ENCODE peak calls at places on chromosomes 13 and 19, in five cellular contexts. V, J, E, H and O are unnamed samples. For H3K27me3, the result is how much of the 10 kb centered on the place peaks cover.

GRCh38 chr13:47457631-47458030 is 543.4 kb downstream of the SUCLA2 start:
- DNase-seq in V (no peak), J (no peak), E (no peak), H (no peak), O (no peak)

GRCh38 chr19:41601771-41602170 is 25.1 kb downstream of the CEACAM4 start:
- DNase-seq in V (no peak), J (no peak), E (no peak), H (no peak), O (no peak)

GRCh38 chr13:37058801-37059135 is 720 bp downstream of the SUPT20H start:
- DNase-seq in V (no peak), J (peak), E (peak), H (peak), O (no peak)

GRCh38 chr13:106100261-106100919 is 435.1 kb downstream of the EFNB2 start:
- DNase-seq in V (no peak), J (peak), E (no peak), H (no peak), O (no peak)

GRCh38 chr13:51767100-51767499 is 36.9 kb downstream of the DHRS12 start:
- DNase-seq in V (no peak), J (no peak), E (no peak), H (no peak), O (no peak)

GRCh38 chr19:47036233-47036651 is 12.2 kb downstream of the TMEM160 start:
- DNase-seq in V (peak), J (no peak), E (no peak), H (no peak), O (no peak)

GRCh38 chr19:6087074-6087506 is 23.2 kb downstream of the RFX2 start:
- DNase-seq in V (no peak), J (no peak), E (no peak), H (no peak), O (no peak)

GRCh38 chr13:103663996-103664395 is 597.8 kb upstream of the SLC10A2 start:
- DNase-seq in V (no peak), J (no peak), E (no peak), H (no peak), O (no peak)

GRCh38 chr13:98143157-98143553 is 261 bp downstream of the FARP1 start:
- DNase-seq in V (no peak), J (peak), E (no peak), H (no peak), O (no peak)

GRCh38 chr13:21435710-21436151 is 23.4 kb downstream of the ZDHHC20 start:
- DNase-seq in V (peak), J (no peak), E (no peak), H (peak), O (no peak)

GRCh38 chr13:29438772-29439171 is 156.7 kb downstream of the SLC7A1 start:
- DNase-seq in V (no peak), J (peak), E (no peak), H (no peak), O (peak)

GRCh38 chr19:32599736-32600157 is 18.8 kb downstream of the PDCD5 start:
- DNase-seq in V (peak), J (peak), E (peak), H (no peak), O (no peak)

GRCh38 chr13:110419946-110420345 is 112.9 kb downstream of the COL4A2 start:
- DNase-seq in V (no peak), J (no peak), E (no peak), H (no peak), O (no peak)

GRCh38 chr13:110421696-110422395 is 114.8 kb downstream of the COL4A2 start:
- DNase-seq in V (no peak), J (no peak), E (no peak), H (no peak), O (no peak)

GRCh38 chr13:110421061-110421460 is 114.0 kb downstream of the COL4A2 start:
- DNase-seq in V (no peak), J (no peak), E (no peak), H (no peak), O (no peak)

GRCh38 chr13:110419391-110419791 is 112.3 kb downstream of the COL4A2 start:
- DNase-seq in V (no peak), J (no peak), E (no peak), H (no peak), O (no peak)

DNA sequence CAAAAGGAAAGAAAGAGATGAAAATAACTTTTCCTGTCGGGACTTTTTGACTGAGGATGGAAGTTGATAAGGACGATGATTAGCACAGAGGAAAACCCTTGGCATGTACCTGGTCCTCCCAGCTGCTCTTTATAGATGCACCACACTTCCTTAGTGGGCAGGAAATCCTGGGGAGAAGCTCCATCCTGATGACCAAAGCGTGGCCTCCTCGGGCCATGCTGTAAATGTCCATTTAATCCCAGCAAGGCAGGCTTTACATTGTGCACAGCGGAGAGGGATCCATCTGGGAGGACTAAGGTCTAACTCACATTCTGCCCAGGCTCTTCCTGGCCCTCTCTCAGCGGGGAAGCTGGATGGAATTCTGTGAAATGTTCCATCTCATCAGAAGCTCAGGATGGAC is 113.5 kb downstream of the COL4A2 start:
- DNase-seq in V (no peak), J (no peak), E (no peak), H (no peak), O (no peak)
- H3K27me3 ChIP-seq in V (under half), J (under half), E (half or more), H (under half), O (under half)

DNA sequence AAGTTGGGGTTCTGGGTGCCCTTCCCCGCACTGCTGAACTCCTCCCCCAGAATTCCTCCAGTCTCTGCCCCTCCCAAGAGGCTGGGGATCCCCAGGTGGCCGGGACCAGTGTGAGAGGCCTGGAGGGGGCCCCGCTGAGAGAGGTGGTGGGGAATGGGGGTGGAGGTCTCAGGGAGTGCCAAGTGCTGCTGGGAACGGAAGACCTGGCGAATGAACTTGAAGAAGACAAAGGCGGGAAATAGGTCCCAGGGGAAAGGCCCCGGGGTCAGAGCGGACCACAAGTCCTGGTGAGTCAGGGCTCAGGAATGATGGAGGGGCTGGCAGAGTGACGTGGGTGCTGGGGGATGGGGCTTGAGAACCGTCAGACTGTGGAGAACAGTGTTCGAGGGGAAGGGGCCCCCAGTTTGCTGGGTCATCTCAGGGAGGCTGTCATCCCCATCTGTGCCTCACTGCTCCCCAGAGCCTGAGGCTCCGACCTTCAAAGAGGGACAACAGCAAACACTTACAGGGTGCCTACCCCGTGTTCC is 15.8 kb upstream of the SEMA6B start:
- DNase-seq in V (peak), J (peak), E (no peak), H (peak), O (peak)
- H3K27me3 ChIP-seq in V (under half), J (under half), E (half or more), H (under half), O (under half)

GRCh38 chr19:38399081-38399480 is 3.8 kb upstream of the FAM98C start:
- DNase-seq in V (no peak), J (no peak), E (no peak), H (no peak), O (no peak)

GRCh38 chr19:38402623-38402966 is 298 bp upstream of the FAM98C start:
- DNase-seq in V (no peak), J (no peak), E (no peak), H (no peak), O (no peak)

GRCh38 chr19:38400361-38400760 is 2.5 kb upstream of the FAM98C start:
- DNase-seq in V (no peak), J (no peak), E (no peak), H (no peak), O (no peak)

GRCh38 chr19:38401148-38401547 is 1.7 kb upstream of the FAM98C start:
- DNase-seq in V (no peak), J (no peak), E (no peak), H (no peak), O (no peak)

DNA sequence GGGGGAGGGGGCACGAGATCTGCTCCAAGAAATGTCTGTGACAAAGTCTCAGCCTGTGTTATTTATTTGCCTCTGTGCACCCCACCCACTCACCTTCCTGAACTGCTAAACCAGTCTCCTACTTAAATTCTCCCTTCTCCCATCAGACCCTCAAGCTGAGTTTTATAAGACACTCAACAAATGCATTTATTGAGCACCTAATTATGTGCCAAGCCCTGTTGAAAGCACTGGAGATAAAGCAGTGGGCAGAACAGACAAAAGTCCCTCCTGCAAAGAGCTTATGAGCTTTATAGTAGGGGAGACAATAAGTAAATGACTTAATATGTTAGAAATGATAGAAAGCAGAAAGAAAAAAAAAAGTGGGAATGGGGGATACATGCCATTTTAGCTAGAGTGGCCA is 3.4 kb upstream of the FAM98C start:
- DNase-seq in V (no peak), J (no peak), E (no peak), H (no peak), O (no peak)
- H3K27me3 ChIP-seq in V (under half), J (under half), E (under half), H (under half), O (under half)

GRCh38 chr13:48629282-48629681 is 24.4 kb upstream of the CYSLTR2 start:
- DNase-seq in V (no peak), J (no peak), E (no peak), H (no peak), O (no peak)
- H3K27me3 ChIP-seq in V (under half), J (under half), E (under half), H (under half), O (under half)

GRCh38 chr19:29593869-29594268 is 12.2 kb upstream of the POP4 start:
- DNase-seq in V (no peak), J (no peak), E (no peak), H (no peak), O (peak)
- H3K27me3 ChIP-seq in V (under half), J (under half), E (under half), H (under half), O (under half)

DNA sequence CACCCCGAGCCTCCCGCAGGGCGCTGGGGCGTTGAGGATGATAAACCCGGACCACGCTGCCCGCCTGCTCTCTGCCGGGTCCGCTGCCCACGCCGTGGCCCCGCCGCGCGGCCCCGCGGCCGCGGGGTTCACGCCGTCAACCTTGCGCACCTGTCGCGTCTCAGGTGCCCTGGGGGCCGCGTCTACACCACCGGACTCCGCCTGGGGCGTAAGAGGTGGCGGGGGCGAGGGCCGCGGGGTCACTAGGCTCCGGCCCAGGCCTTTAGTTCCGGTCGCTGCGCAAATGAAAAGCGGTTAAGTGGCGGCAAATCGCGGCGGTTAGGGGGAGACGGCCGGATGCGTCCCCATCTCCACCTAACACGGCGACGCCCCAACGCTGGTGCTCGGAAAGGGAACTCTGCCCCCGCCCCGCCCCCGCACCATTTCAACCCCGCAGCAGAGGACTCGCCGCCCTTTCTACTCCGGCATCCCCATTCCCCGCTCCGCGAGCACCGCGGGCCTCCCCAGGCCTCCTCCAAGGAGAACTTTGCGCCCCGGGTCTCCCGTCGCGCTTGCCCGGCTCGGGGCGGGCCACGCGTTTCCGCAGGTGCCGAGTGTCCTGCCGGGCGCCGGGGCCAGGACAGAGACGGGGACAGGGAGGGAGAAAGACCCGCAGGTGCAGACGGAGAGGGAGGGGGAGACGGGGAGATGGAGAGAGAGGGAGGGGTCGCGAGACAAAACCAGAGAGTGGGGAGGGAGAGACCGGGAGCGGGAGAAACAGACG is 4.3 kb downstream of the ONECUT3 start:
- DNase-seq in V (no peak), J (no peak), E (no peak), H (no peak), O (no peak)
- H3K27me3 ChIP-seq in V (under half), J (half or more), E (half or more), H (half or more), O (under half)

GRCh38 chr19:55465460-55466245 is 1.1 kb upstream of the C19orf85 start:
- DNase-seq in V (no peak), J (no peak), E (no peak), H (no peak), O (no peak)

GRCh38 chr19:55463583-55464031 is 944 bp downstream of the C19orf85 start:
- DNase-seq in V (no peak), J (no peak), E (no peak), H (no peak), O (no peak)

GRCh38 chr19:55464039-55464668 is 397 bp downstream of the C19orf85 start:
- DNase-seq in V (no peak), J (no peak), E (no peak), H (no peak), O (no peak)

GRCh38 chr19:55466246-55466614 is 1.7 kb upstream of the C19orf85 start:
- DNase-seq in V (no peak), J (no peak), E (no peak), H (no peak), O (no peak)

DNA sequence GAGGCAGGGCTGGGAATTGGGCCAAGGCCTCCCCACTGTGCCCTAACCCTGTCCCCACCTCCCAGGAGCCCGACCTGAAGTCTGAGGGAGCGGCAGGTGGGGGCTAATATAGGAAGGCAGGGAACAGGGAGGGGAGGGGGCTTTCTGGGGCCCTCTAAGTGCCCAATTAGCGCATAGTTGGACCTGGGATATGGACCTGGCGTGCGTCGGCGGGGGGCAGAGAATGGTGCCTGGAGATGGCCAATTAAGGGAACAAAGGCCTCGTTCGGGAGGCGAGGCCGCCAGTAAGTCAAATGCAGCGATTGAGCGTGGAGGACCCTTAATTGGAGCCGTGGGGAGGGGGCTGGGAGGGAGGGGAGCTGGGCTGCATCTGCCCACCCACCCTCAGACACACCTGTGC is at the start of gene C19orf85:
- DNase-seq in V (no peak), J (no peak), E (no peak), H (no peak), O (no peak)
- H3K27me3 ChIP-seq in V (under half), J (under half), E (under half), H (under half), O (under half)

GRCh38 chr19:2721570-2722540 is 683 bp upstream of the DIRAS1 start:
- DNase-seq in V (no peak), J (no peak), E (no peak), H (no peak), O (no peak)
- H3K27me3 ChIP-seq in V (under half), J (under half), E (under half), H (under half), O (under half)

GRCh38 chr13:111925146-111925875 is 141.6 kb upstream of the SOX1 start:
- DNase-seq in V (no peak), J (no peak), E (no peak), H (no peak), O (no peak)

GRCh38 chr13:111929036-111929616 is 137.8 kb upstream of the SOX1 start:
- DNase-seq in V (no peak), J (no peak), E (no peak), H (no peak), O (no peak)

GRCh38 chr13:111924676-111925075 is 142.3 kb upstream of the SOX1 start:
- DNase-seq in V (no peak), J (no peak), E (no peak), H (no peak), O (no peak)

GRCh38 chr13:111926501-111927180 is 140.3 kb upstream of the SOX1 start:
- DNase-seq in V (no peak), J (no peak), E (no peak), H (no peak), O (no peak)

GRCh38 chr13:111927181-111927540 is 139.8 kb upstream of the SOX1 start:
- DNase-seq in V (no peak), J (no peak), E (no peak), H (no peak), O (no peak)
- H3K27me3 ChIP-seq in V (under half), J (under half), E (under half), H (under half), O (under half)

DNA sequence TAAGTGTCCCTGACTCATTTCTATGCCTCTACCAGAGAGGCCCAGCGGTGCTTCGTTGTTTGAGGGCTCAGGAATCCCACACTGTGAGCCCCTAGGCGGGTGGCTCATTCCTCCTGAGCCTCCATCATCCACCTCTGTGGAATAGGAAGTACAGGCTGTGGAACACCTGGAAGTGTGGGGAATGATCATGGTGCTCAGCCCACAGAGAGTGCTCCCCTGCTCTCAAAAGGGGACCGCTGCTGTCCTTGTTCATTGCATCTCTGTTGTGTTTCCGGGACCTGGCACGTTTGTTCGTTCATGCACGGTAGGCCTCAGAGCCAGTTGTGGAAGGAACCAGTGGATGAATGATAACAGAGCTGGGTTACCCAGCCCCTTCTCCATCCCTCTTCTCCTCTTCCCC is 1.2 kb downstream of the ACP7 start:
- DNase-seq in V (no peak), J (no peak), E (no peak), H (no peak), O (no peak)
- H3K27me3 ChIP-seq in V (under half), J (half or more), E (under half), H (under half), O (under half)